ENCODE peak calls at places on chromosome 1, in four cellular contexts. O is kidney glomerular epithelial cell, N is left colon, U is neural progenitor cell. M is an unnamed sample.

GRCh38 chr1:4755301-4756183 is 101.1 kb downstream of the AJAP1 start:
- DNase-seq in U (peak; percentile 67), N (no peak), O (no peak), M (peak; percentile 55)

GRCh38 chr1:47727051-47727708 is 270.0 kb downstream of the TRABD2B start:
- DNase-seq in O (no peak), N (no peak), U (no peak), M (no peak)

GRCh38 chr1:9728451-9729295 is 77.1 kb downstream of the PIK3CD start:
- DNase-seq in O (no peak), U (no peak), N (no peak), M (no peak)

GRCh38 chr1:66598670-66599069 is 64.7 kb downstream of the SGIP1 start:
- DNase-seq in N (no peak), O (peak; percentile 54), U (no peak), M (peak; percentile 73)

GRCh38 chr1:28737245-28738137 is 751 bp downstream of the YTHDF2 start:
- DNase-seq in U (peak; percentile 82), O (peak; percentile 40), N (peak; percentile 62), M (peak; percentile 59)

GRCh38 chr1:105416246-105416645 is 1640.2 kb upstream of the PRMT6 start:
- DNase-seq in U (no peak), N (no peak), O (no peak), M (no peak)

GRCh38 chr1:195663549-195664280 is 944.5 kb downstream of the KCNT2 start:
- DNase-seq in U (peak; percentile 9), O (no peak), N (no peak), M (peak; percentile 83)

GRCh38 chr1:2859219-2859880 is 57.9 kb upstream of the TTC34 start:
- DNase-seq in O (no peak), U (no peak), N (no peak), M (no peak)

GRCh38 chr1:110338200-110339039 is 757 bp upstream of the RBM15 start:
- DNase-seq in N (peak; percentile 96), U (peak; percentile 98), O (peak; percentile 100), M (peak; percentile 100)

GRCh38 chr1:201461193-201461657 is 7.8 kb downstream of the PHLDA3 start:
- DNase-seq in N (no peak), O (peak; percentile 97), U (no peak), M (peak; percentile 91)

GRCh38 chr1:229756666-229757065 is 130.6 kb downstream of the URB2 start:
- DNase-seq in N (no peak), O (peak; percentile 86), U (no peak), M (peak; percentile 96)

M was measured in RPMI7951.